ENCODE peak calls at places on chromosomes 7 and 10, in five cellular contexts. One of them, this sample, is unnamed.

GRCh38 chr7:107622429-107622828 is 38.2 kb upstream of the SLC26A4 start:
- DNase-seq in choroid plexus epithelial cell: peak
- DNase-seq in hepatocyte: peak
- DNase-seq in endothelial cell: no peak
- DNase-seq in GM13977: no peak
- DNase-seq in this sample: no peak

GRCh38 chr10:65325913-65326312 is 1599.9 kb upstream of the LRRTM3 start:
- DNase-seq in choroid plexus epithelial cell: no peak
- DNase-seq in hepatocyte: no peak
- DNase-seq in endothelial cell: no peak
- DNase-seq in GM13977: no peak
- DNase-seq in this sample: no peak

GRCh38 chr10:59063491-59063890 is 113.0 kb upstream of the PHYHIPL start:
- DNase-seq in choroid plexus epithelial cell: no peak
- DNase-seq in hepatocyte: no peak
- DNase-seq in endothelial cell: no peak
- DNase-seq in GM13977: no peak
- DNase-seq in this sample: no peak

GRCh38 chr7:21743493-21743892 is 200.7 kb downstream of the DNAH11 start:
- DNase-seq in choroid plexus epithelial cell: no peak
- DNase-seq in hepatocyte: no peak
- DNase-seq in endothelial cell: no peak
- DNase-seq in GM13977: no peak
- DNase-seq in this sample: no peak

GRCh38 chr10:84825330-84825729 is 496.9 kb downstream of the CCSER2 start:
- DNase-seq in choroid plexus epithelial cell: peak
- DNase-seq in hepatocyte: peak
- DNase-seq in endothelial cell: no peak
- DNase-seq in GM13977: no peak
- DNase-seq in this sample: no peak

GRCh38 chr7:89129600-89130375 is 334.3 kb upstream of the TEX47 start:
- DNase-seq in choroid plexus epithelial cell: no peak
- DNase-seq in hepatocyte: no peak
- DNase-seq in endothelial cell: no peak
- DNase-seq in GM13977: no peak
- DNase-seq in this sample: no peak

GRCh38 chr10:30182191-30183075 is 123.0 kb upstream of the JCAD start:
- DNase-seq in choroid plexus epithelial cell: peak
- DNase-seq in hepatocyte: peak
- DNase-seq in endothelial cell: no peak
- DNase-seq in GM13977: no peak
- DNase-seq in this sample: no peak

GRCh38 chr10:43390791-43391190 is 18.2 kb downstream of the HNRNPF start:
- DNase-seq in choroid plexus epithelial cell: peak
- DNase-seq in hepatocyte: peak
- DNase-seq in endothelial cell: no peak
- DNase-seq in GM13977: no peak
- DNase-seq in this sample: no peak

GRCh38 chr7:138345567-138345966 is 114.5 kb upstream of the TRIM24 start:
- DNase-seq in choroid plexus epithelial cell: no peak
- DNase-seq in hepatocyte: no peak
- DNase-seq in endothelial cell: no peak
- DNase-seq in GM13977: no peak
- DNase-seq in this sample: no peak

GRCh38 chr7:51160411-51160810 is 156.2 kb downstream of the COBL start:
- DNase-seq in choroid plexus epithelial cell: no peak
- DNase-seq in hepatocyte: no peak
- DNase-seq in endothelial cell: no peak
- DNase-seq in GM13977: no peak
- DNase-seq in this sample: no peak

GRCh38 chr10:103066141-103067098 is 126.7 kb downstream of the NT5C2 start:
- DNase-seq in choroid plexus epithelial cell: no peak
- DNase-seq in hepatocyte: no peak
- DNase-seq in endothelial cell: no peak
- DNase-seq in GM13977: no peak
- DNase-seq in this sample: no peak

GRCh38 chr10:131178956-131179355 is 132.6 kb downstream of the TCERG1L start:
- DNase-seq in choroid plexus epithelial cell: no peak
- DNase-seq in hepatocyte: no peak
- DNase-seq in endothelial cell: no peak
- DNase-seq in GM13977: no peak
- DNase-seq in this sample: no peak

GRCh38 chr10:102714621-102715455 is at the start of gene SFXN2:
- DNase-seq in choroid plexus epithelial cell: no peak
- DNase-seq in hepatocyte: peak
- DNase-seq in endothelial cell: no peak
- DNase-seq in GM13977: peak
- DNase-seq in this sample: no peak

GRCh38 chr10:117429644-117430043 is 54.4 kb upstream of the PDZD8 start:
- DNase-seq in choroid plexus epithelial cell: no peak
- DNase-seq in hepatocyte: no peak
- DNase-seq in endothelial cell: no peak
- DNase-seq in GM13977: no peak
- DNase-seq in this sample: no peak

GRCh38 chr7:131027287-131027773 is 293.3 kb upstream of the KLF14 start:
- DNase-seq in choroid plexus epithelial cell: peak
- DNase-seq in hepatocyte: peak
- DNase-seq in endothelial cell: no peak
- DNase-seq in GM13977: no peak
- DNase-seq in this sample: peak

GRCh38 chr7:134450296-134451000 is 8.5 kb downstream of the AKR1B1 start:
- DNase-seq in choroid plexus epithelial cell: no peak
- DNase-seq in hepatocyte: peak
- DNase-seq in endothelial cell: no peak
- DNase-seq in GM13977: no peak
- DNase-seq in this sample: no peak

GRCh38 chr10:69835875-69836727 is 34.4 kb downstream of the COL13A1 start:
- DNase-seq in choroid plexus epithelial cell: no peak
- DNase-seq in hepatocyte: peak
- DNase-seq in endothelial cell: no peak
- DNase-seq in GM13977: no peak
- DNase-seq in this sample: no peak

GRCh38 chr7:124497209-124497608 is 268.4 kb downstream of the GPR37 start:
- DNase-seq in choroid plexus epithelial cell: no peak
- DNase-seq in hepatocyte: no peak
- DNase-seq in endothelial cell: no peak
- DNase-seq in GM13977: no peak
- DNase-seq in this sample: no peak

GRCh38 chr10:118330295-118331076 is 11.6 kb downstream of the FAM204A start:
- DNase-seq in choroid plexus epithelial cell: no peak
- DNase-seq in hepatocyte: no peak
- DNase-seq in endothelial cell: no peak
- DNase-seq in GM13977: no peak
- DNase-seq in this sample: no peak

GRCh38 chr7:5229451-5230271 is 39.6 kb downstream of the WIPI2 start:
- DNase-seq in choroid plexus epithelial cell: no peak
- DNase-seq in hepatocyte: no peak
- DNase-seq in endothelial cell: no peak
- DNase-seq in GM13977: no peak
- DNase-seq in this sample: no peak

GRCh38 chr10:97683556-97684357 is 3.3 kb downstream of the AVPI1 start:
- DNase-seq in choroid plexus epithelial cell: peak
- DNase-seq in hepatocyte: no peak
- DNase-seq in endothelial cell: no peak
- DNase-seq in GM13977: no peak
- DNase-seq in this sample: no peak

GRCh38 chr10:63268139-63268797 is 135.1 kb downstream of the NRBF2 start:
- DNase-seq in choroid plexus epithelial cell: peak
- DNase-seq in hepatocyte: peak
- DNase-seq in endothelial cell: no peak
- DNase-seq in GM13977: no peak
- DNase-seq in this sample: no peak

GRCh38 chr7:98168181-98168903 is 42.9 kb upstream of the BHLHA15 start:
- DNase-seq in choroid plexus epithelial cell: peak
- DNase-seq in hepatocyte: peak
- DNase-seq in endothelial cell: peak
- DNase-seq in GM13977: peak
- DNase-seq in this sample: peak

DNA sequence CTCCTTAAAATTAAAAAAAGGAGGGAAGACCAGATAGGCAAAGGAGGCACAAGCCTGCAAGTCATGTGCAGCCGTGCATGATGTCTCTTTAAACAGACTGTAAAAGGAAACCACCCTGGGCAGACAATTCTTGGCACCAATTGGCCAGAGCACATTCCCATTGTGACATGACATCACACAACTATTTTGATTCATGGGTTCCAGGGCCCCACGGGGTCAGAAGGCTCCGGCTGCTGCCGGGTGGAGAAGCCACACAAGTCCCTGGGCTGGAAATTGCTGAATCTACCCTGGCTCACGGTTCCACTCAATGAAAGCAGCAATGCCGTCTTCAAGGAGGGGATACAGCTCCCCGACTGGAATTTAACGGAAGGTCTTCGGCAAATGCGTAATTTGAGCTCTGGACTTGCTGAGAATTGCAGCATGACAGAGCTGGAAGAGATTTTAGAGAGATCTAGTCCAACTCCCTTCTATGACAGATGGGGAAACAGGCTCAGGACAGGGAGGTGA is 140.5 kb downstream of the PRKAG2 start:
- DNase-seq in choroid plexus epithelial cell: peak
- DNase-seq in hepatocyte: peak
- DNase-seq in endothelial cell: peak
- DNase-seq in GM13977: no peak
- DNase-seq in this sample: no peak
- TF ChIP-seq CTCF in choroid plexus epithelial cell: peak
- TF ChIP-seq CTCF in hepatocyte: no peak
- TF ChIP-seq CTCF in endothelial cell: no peak
- TF ChIP-seq CTCF in GM13977: no peak
- TF ChIP-seq CTCF in this sample: no peak

GRCh38 chr10:32000937-32001336 is 55.3 kb downstream of the KIF5B start:
- DNase-seq in choroid plexus epithelial cell: peak
- DNase-seq in hepatocyte: no peak
- DNase-seq in endothelial cell: no peak
- DNase-seq in GM13977: no peak
- DNase-seq in this sample: no peak

GRCh38 chr10:31999836-32000235 is 56.4 kb downstream of the KIF5B start:
- DNase-seq in choroid plexus epithelial cell: no peak
- DNase-seq in hepatocyte: no peak
- DNase-seq in endothelial cell: no peak
- DNase-seq in GM13977: no peak
- DNase-seq in this sample: no peak

GRCh38 chr10:32007026-32007425 is 49.2 kb downstream of the KIF5B start:
- DNase-seq in choroid plexus epithelial cell: no peak
- DNase-seq in hepatocyte: no peak
- DNase-seq in endothelial cell: no peak
- DNase-seq in GM13977: no peak
- DNase-seq in this sample: no peak

GRCh38 chr10:32004161-32004591 is 52.0 kb downstream of the KIF5B start:
- DNase-seq in choroid plexus epithelial cell: peak
- DNase-seq in hepatocyte: peak
- DNase-seq in endothelial cell: no peak
- DNase-seq in GM13977: no peak
- DNase-seq in this sample: no peak

GRCh38 chr10:32005050-32005449 is 51.2 kb downstream of the KIF5B start:
- DNase-seq in choroid plexus epithelial cell: peak
- DNase-seq in hepatocyte: peak
- DNase-seq in endothelial cell: peak
- DNase-seq in GM13977: peak
- DNase-seq in this sample: peak
- TF ChIP-seq CTCF in choroid plexus epithelial cell: peak
- TF ChIP-seq CTCF in hepatocyte: peak
- TF ChIP-seq CTCF in endothelial cell: peak
- TF ChIP-seq CTCF in GM13977: peak
- TF ChIP-seq CTCF in this sample: peak

GRCh38 chr10:87861566-87861952 is 1.8 kb downstream of the KLLN start:
- DNase-seq in choroid plexus epithelial cell: peak
- DNase-seq in hepatocyte: peak
- DNase-seq in endothelial cell: peak
- DNase-seq in GM13977: peak
- DNase-seq in this sample: peak
- TF ChIP-seq CTCF in choroid plexus epithelial cell: peak
- TF ChIP-seq CTCF in hepatocyte: peak
- TF ChIP-seq CTCF in endothelial cell: no peak
- TF ChIP-seq CTCF in GM13977: peak
- TF ChIP-seq CTCF in this sample: peak

DNA sequence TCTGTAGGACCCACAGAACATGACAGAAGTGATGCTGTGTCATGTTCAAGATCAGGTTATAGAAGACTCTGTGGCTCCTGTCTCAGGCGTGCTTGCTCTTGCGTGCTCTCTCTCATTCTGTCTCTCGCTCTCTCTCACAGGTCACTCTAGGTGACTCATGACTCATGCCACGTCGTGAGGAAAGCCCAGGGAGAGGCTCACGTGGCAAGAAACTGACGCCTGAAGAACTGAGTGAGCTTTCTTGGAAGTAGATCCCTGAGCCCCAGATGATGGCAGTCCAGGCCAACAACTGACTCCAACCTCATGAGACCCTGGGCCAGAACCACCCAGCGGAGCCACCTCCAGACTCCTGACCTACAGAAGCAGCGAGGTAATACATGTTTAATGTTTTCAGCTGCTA is 103.3 kb downstream of the DNMBP start:
- DNase-seq in choroid plexus epithelial cell: peak
- DNase-seq in hepatocyte: peak
- DNase-seq in endothelial cell: no peak
- DNase-seq in GM13977: no peak
- DNase-seq in this sample: no peak
- TF ChIP-seq CTCF in choroid plexus epithelial cell: peak
- TF ChIP-seq CTCF in hepatocyte: no peak
- TF ChIP-seq CTCF in endothelial cell: no peak
- TF ChIP-seq CTCF in GM13977: no peak
- TF ChIP-seq CTCF in this sample: no peak

GRCh38 chr7:148144827-148145226 is 445.7 kb upstream of the C7orf33 start:
- DNase-seq in choroid plexus epithelial cell: no peak
- DNase-seq in hepatocyte: no peak
- DNase-seq in endothelial cell: no peak
- DNase-seq in GM13977: no peak
- DNase-seq in this sample: no peak

GRCh38 chr7:148148456-148148855 is 442.1 kb upstream of the C7orf33 start:
- DNase-seq in choroid plexus epithelial cell: no peak
- DNase-seq in hepatocyte: no peak
- DNase-seq in endothelial cell: no peak
- DNase-seq in GM13977: no peak
- DNase-seq in this sample: no peak

GRCh38 chr7:148147438-148147837 is 443.1 kb upstream of the C7orf33 start:
- DNase-seq in choroid plexus epithelial cell: no peak
- DNase-seq in hepatocyte: no peak
- DNase-seq in endothelial cell: no peak
- DNase-seq in GM13977: no peak
- DNase-seq in this sample: no peak

DNA sequence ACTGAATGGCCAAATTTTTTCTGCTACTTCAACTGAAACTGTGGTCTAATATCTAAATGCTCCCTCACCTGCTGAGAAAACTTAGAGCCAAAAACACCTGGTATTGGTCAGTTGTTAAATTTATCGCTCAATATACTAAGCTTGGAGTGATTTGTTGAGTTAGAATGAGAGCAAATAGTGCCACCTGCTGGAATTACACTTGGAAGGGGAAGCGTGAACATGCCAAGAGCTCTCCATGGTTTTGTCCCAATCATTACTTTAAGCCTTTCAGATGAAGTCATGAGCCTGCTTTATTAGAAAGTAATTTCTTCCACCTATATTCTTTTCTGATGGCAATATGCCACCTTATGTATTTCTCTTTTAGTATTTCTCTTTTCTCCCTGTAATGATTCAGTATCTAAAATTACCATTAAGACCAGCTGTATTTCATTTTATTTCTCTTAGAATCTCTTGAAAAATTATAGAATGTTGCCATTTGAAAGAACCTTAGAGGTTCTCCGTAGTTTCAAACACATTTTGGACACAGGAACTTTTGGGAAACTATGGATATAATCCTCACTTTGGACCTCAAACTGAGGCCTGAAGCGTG is 447.8 kb upstream of the C7orf33 start:
- DNase-seq in choroid plexus epithelial cell: peak
- DNase-seq in hepatocyte: peak
- DNase-seq in endothelial cell: peak
- DNase-seq in GM13977: peak
- DNase-seq in this sample: no peak
- TF ChIP-seq CTCF in choroid plexus epithelial cell: peak
- TF ChIP-seq CTCF in hepatocyte: peak
- TF ChIP-seq CTCF in endothelial cell: no peak
- TF ChIP-seq CTCF in GM13977: peak
- TF ChIP-seq CTCF in this sample: peak

This sample was measured in GM10248.